ENCODE peak calls at places on chromosome 15, in nine cellular contexts. Y is right lobe of liver, M is bronchial epithelial cell, K is ovary, S is GM13976, L is nephron progenitor cell, I is transverse colon, J is spleen, R is Calu3. U is an unnamed sample.

GRCh38 chr15:88894819-88895767 is at the start of gene HAPLN3:
- DNase-seq in J (no peak), S (peak), I (peak), M (no peak), K (peak), Y (no peak), L (peak), R (peak), U (peak)

GRCh38 chr15:89728254-89728653 is 22.8 kb downstream of the MESP1 start:
- DNase-seq in R (no peak), I (no peak), S (no peak), K (no peak), L (no peak), Y (no peak), J (no peak), M (no peak), U (no peak)

GRCh38 chr15:48888209-48888608 is 10.3 kb downstream of the EID1 start:
- DNase-seq in M (no peak), S (no peak), L (no peak), K (no peak), Y (no peak), J (no peak), R (no peak), I (no peak), U (no peak)

GRCh38 chr15:56428821-56429458 is 36.0 kb downstream of the MNS1 start:
- DNase-seq in J (no peak), Y (no peak), K (no peak), R (no peak), S (peak), M (peak), I (no peak), L (no peak), U (peak)

GRCh38 chr15:25327671-25328070 is 111.2 kb downstream of the UBE3A start:
- DNase-seq in J (no peak), R (no peak), Y (no peak), K (no peak), S (no peak), L (no peak), M (no peak), I (peak), U (no peak)

GRCh38 chr15:85751731-85752421 is 42.8 kb downstream of the KLHL25 start:
- DNase-seq in R (no peak), L (no peak), M (no peak), I (no peak), Y (no peak), S (no peak), J (peak), K (no peak), U (no peak)

GRCh38 chr15:67548532-67548852 is 6.0 kb downstream of the MAP2K5 start:
- DNase-seq in K (no peak), I (no peak), L (no peak), Y (no peak), J (no peak), M (no peak), S (no peak), R (no peak), U (no peak)

GRCh38 chr15:32104061-32104980 is 74.0 kb downstream of the CHRNA7 start:
- DNase-seq in R (no peak), K (no peak), S (no peak), Y (no peak), M (no peak), I (no peak), L (no peak), J (no peak), U (no peak)

GRCh38 chr15:31298707-31299172 is 27.9 kb upstream of the KLF13 start:
- DNase-seq in L (no peak), R (no peak), I (no peak), K (no peak), J (peak), S (no peak), M (no peak), Y (peak), U (no peak)

GRCh38 chr15:40702077-40702476 is 7.1 kb downstream of the RAD51 start:
- DNase-seq in M (no peak), L (no peak), Y (no peak), S (peak), R (no peak), I (no peak), J (no peak), K (no peak), U (no peak)
- TF ChIP-seq CTCF in M (no peak), L (no peak), Y (peak), S (peak), R (no peak), I (no peak), J (peak), K (no peak), U (no peak)

GRCh38 chr15:94070341-94071275 is 160.8 kb upstream of the MCTP2 start:
- DNase-seq in Y (no peak), L (peak), J (no peak), S (no peak), R (no peak), K (peak), I (peak), M (peak), U (no peak)
- TF ChIP-seq CTCF in Y (no peak), L (no peak), J (no peak), S (no peak), R (no peak), K (no peak), I (no peak), M (peak), U (no peak)

GRCh38 chr15:73305331-73306211 is 63.2 kb downstream of the HCN4 start:
- DNase-seq in J (no peak), Y (no peak), L (peak), K (no peak), S (peak), I (peak), M (peak), R (peak), U (peak)
- TF ChIP-seq CTCF in J (peak), Y (no peak), L (peak), K (no peak), S (peak), I (peak), M (peak), R (peak), U (peak)

GRCh38 chr15:78299302-78300102 is at the start of gene SKIC8:
- DNase-seq in Y (peak), L (peak), M (peak), S (peak), K (peak), R (peak), J (peak), I (peak), U (peak)
- TF ChIP-seq CTCF in Y (no peak), L (no peak), M (no peak), S (no peak), K (no peak), R (no peak), J (no peak), I (no peak), U (no peak)

GRCh38 chr15:64438653-64439447 is 21.5 kb upstream of the ZNF609 start:
- DNase-seq in L (no peak), I (no peak), J (no peak), S (no peak), M (no peak), Y (no peak), K (no peak), R (no peak), U (no peak)
- TF ChIP-seq CTCF in L (no peak), I (no peak), J (no peak), S (no peak), M (no peak), Y (no peak), K (no peak), R (no peak), U (no peak)

DNA sequence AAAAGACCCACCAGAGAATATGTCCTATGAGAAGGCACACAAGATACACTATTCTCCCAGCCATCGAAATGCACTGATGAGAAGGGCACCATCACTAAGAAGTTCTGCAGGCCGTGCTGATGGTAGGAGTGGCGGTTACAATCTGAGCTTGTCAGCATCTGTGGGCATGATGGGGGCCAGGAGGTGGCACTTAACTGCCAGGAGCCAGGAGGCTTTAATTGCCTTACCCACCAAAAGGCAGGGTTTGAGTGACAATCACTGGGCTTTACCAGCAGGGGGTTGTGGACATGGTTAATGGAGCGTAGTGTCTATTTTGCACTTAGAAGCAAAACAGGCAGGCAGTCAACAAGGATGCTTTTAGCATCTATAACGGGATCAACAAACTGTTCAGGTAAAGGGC is 16.0 kb upstream of the SQOR start:
- DNase-seq in J (no peak), R (no peak), M (no peak), Y (no peak), L (peak), S (no peak), I (no peak), K (no peak), U (no peak)
- TF ChIP-seq CTCF in J (no peak), R (no peak), M (no peak), Y (no peak), L (no peak), S (no peak), I (no peak), K (no peak), U (no peak)

U was measured in RWPE1.